ENCODE peak calls at places on chromosome 16, in seven cellular contexts. One of them, this sample, is unnamed.

GRCh38 chr16:25690563-25691143 is 1.1 kb upstream of the HS3ST4 start:
- DNase-seq in mesenchymal stem cell: no peak
- DNase-seq in mesendoderm: peak; percentile 32
- DNase-seq in IMR-90: no peak
- DNase-seq in H9: no peak
- DNase-seq in neuronal stem cell: no peak
- DNase-seq in trophoblast cell: no peak
- DNase-seq in this sample: no peak

GRCh38 chr16:2364638-2365210 is 24.2 kb upstream of the ABCA3 start:
- DNase-seq in IMR-90: no peak
- DNase-seq in neuronal stem cell: no peak
- DNase-seq in trophoblast cell: peak; percentile 57
- DNase-seq in mesendoderm: peak; percentile 30
- DNase-seq in mesenchymal stem cell: no peak
- DNase-seq in H9: no peak
- DNase-seq in this sample: no peak

GRCh38 chr16:22383827-22384226 is 9.4 kb upstream of the CDR2 start:
- DNase-seq in neuronal stem cell: no peak
- DNase-seq in mesenchymal stem cell: no peak
- DNase-seq in trophoblast cell: no peak
- DNase-seq in H9: no peak
- DNase-seq in IMR-90: no peak
- DNase-seq in mesendoderm: no peak
- DNase-seq in this sample: no peak

GRCh38 chr16:55530316-55530856 is 21.5 kb downstream of the LPCAT2 start:
- DNase-seq in mesenchymal stem cell: no peak
- DNase-seq in neuronal stem cell: no peak
- DNase-seq in H9: no peak
- DNase-seq in trophoblast cell: peak; percentile 85
- DNase-seq in IMR-90: no peak
- DNase-seq in mesendoderm: no peak
- DNase-seq in this sample: no peak

GRCh38 chr16:89581861-89582563 is 6.5 kb downstream of the CPNE7 start:
- DNase-seq in IMR-90: peak; percentile 79
- DNase-seq in neuronal stem cell: no peak
- DNase-seq in mesenchymal stem cell: peak; percentile 62
- DNase-seq in H9: no peak
- DNase-seq in trophoblast cell: no peak
- DNase-seq in mesendoderm: no peak
- DNase-seq in this sample: no peak

GRCh38 chr16:85010931-85011845 is at the start of gene ZDHHC7:
- DNase-seq in IMR-90: peak; percentile 84
- DNase-seq in H9: peak; percentile 84
- DNase-seq in trophoblast cell: peak; percentile 91
- DNase-seq in neuronal stem cell: peak; percentile 73
- DNase-seq in mesenchymal stem cell: peak; percentile 89
- DNase-seq in mesendoderm: peak; percentile 87
- DNase-seq in this sample: peak; percentile 46

GRCh38 chr16:78122774-78123315 is 23.4 kb downstream of the WWOX start:
- DNase-seq in mesendoderm: peak; percentile 59
- DNase-seq in trophoblast cell: peak; percentile 85
- DNase-seq in IMR-90: peak; percentile 53
- DNase-seq in mesenchymal stem cell: peak; percentile 78
- DNase-seq in neuronal stem cell: peak; percentile 29
- DNase-seq in H9: no peak
- DNase-seq in this sample: no peak

GRCh38 chr16:85767569-85767968 is 16.7 kb upstream of the C16orf74 start:
- DNase-seq in mesenchymal stem cell: peak; percentile 90
- DNase-seq in H9: no peak
- DNase-seq in neuronal stem cell: no peak
- DNase-seq in trophoblast cell: peak; percentile 58
- DNase-seq in mesendoderm: peak; percentile 80
- DNase-seq in IMR-90: peak; percentile 88
- DNase-seq in this sample: no peak

GRCh38 chr16:88941051-88941932 is 35.7 kb downstream of the CBFA2T3 start:
- DNase-seq in IMR-90: no peak
- DNase-seq in trophoblast cell: no peak
- DNase-seq in H9: no peak
- DNase-seq in mesenchymal stem cell: no peak
- DNase-seq in neuronal stem cell: no peak
- DNase-seq in mesendoderm: no peak
- DNase-seq in this sample: no peak

GRCh38 chr16:88522276-88522949 is 47.8 kb upstream of the ZC3H18 start:
- DNase-seq in neuronal stem cell: no peak
- DNase-seq in H9: no peak
- DNase-seq in mesendoderm: no peak
- DNase-seq in IMR-90: no peak
- DNase-seq in mesenchymal stem cell: no peak
- DNase-seq in trophoblast cell: no peak
- DNase-seq in this sample: no peak

GRCh38 chr16:2924901-2925820 is 13.4 kb downstream of the FLYWCH1 start:
- DNase-seq in mesenchymal stem cell: no peak
- DNase-seq in mesendoderm: peak; percentile 71
- DNase-seq in neuronal stem cell: peak; percentile 36
- DNase-seq in IMR-90: peak; percentile 33
- DNase-seq in trophoblast cell: no peak
- DNase-seq in H9: peak; percentile 86
- DNase-seq in this sample: no peak

GRCh38 chr16:19757762-19758595 is 39.9 kb downstream of the IQCK start:
- DNase-seq in trophoblast cell: no peak
- DNase-seq in mesendoderm: no peak
- DNase-seq in H9: no peak
- DNase-seq in mesenchymal stem cell: no peak
- DNase-seq in IMR-90: peak; percentile 40
- DNase-seq in neuronal stem cell: no peak
- DNase-seq in this sample: no peak

GRCh38 chr16:81752225-81752875 is 26.7 kb upstream of the PLCG2 start:
- DNase-seq in mesendoderm: peak; percentile 49
- DNase-seq in H9: no peak
- DNase-seq in IMR-90: no peak
- DNase-seq in mesenchymal stem cell: no peak
- DNase-seq in neuronal stem cell: no peak
- DNase-seq in trophoblast cell: peak; percentile 12
- DNase-seq in this sample: no peak

GRCh38 chr16:53433509-53433908 is 762 bp upstream of the RBL2 start:
- DNase-seq in mesendoderm: peak; percentile 73
- DNase-seq in mesenchymal stem cell: no peak
- DNase-seq in H9: no peak
- DNase-seq in trophoblast cell: peak; percentile 96
- DNase-seq in IMR-90: no peak
- DNase-seq in neuronal stem cell: no peak
- DNase-seq in this sample: no peak

GRCh38 chr16:53428681-53429080 is 5.6 kb upstream of the RBL2 start:
- DNase-seq in mesenchymal stem cell: no peak
- DNase-seq in IMR-90: no peak
- DNase-seq in mesendoderm: no peak
- DNase-seq in trophoblast cell: peak; percentile 85
- DNase-seq in H9: no peak
- DNase-seq in neuronal stem cell: no peak
- DNase-seq in this sample: no peak

GRCh38 chr16:53433930-53434435 is 288 bp upstream of the RBL2 start:
- DNase-seq in mesenchymal stem cell: peak; percentile 80
- DNase-seq in neuronal stem cell: no peak
- DNase-seq in IMR-90: peak; percentile 75
- DNase-seq in mesendoderm: peak; percentile 90
- DNase-seq in H9: no peak
- DNase-seq in trophoblast cell: no peak
- DNase-seq in this sample: no peak

GRCh38 chr16:53429221-53429943 is 4.9 kb upstream of the RBL2 start:
- DNase-seq in mesenchymal stem cell: peak; percentile 79
- DNase-seq in IMR-90: peak; percentile 79
- DNase-seq in H9: no peak
- DNase-seq in mesendoderm: no peak
- DNase-seq in neuronal stem cell: no peak
- DNase-seq in trophoblast cell: peak; percentile 92
- DNase-seq in this sample: no peak

DNA sequence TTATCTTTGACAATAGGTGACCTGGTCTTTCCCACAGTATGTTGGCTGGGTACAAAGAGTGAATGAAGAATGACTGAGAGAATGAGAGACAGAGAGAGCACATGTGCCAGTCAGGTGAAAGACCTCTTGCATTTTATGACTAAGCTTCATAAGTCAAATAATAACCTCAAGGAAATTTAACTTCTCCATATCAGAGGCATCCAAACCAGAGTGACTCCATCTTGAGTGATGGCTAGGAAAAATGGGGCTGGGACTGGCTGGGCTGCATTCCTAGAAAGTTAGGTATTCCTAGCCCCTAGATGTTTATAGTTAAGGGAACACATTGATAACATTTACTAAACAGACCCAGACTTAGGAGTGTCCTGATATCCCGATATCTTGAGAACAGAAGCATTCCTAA is 3.9 kb upstream of the RBL2 start:
- DNase-seq in neuronal stem cell: no peak
- DNase-seq in H9: no peak
- DNase-seq in mesenchymal stem cell: no peak
- DNase-seq in trophoblast cell: peak; percentile 92
- DNase-seq in mesendoderm: no peak
- DNase-seq in IMR-90: no peak
- DNase-seq in this sample: no peak
- H4K8ac ChIP-seq in neuronal stem cell: no peak overlapping the region
- H4K8ac ChIP-seq in H9: no peak overlapping the region
- H4K8ac ChIP-seq in mesenchymal stem cell: no peak overlapping the region
- H4K8ac ChIP-seq in trophoblast cell: no peak overlapping the region
- H4K8ac ChIP-seq in mesendoderm: no peak overlapping the region
- H4K8ac ChIP-seq in IMR-90: no peak overlapping the region
- H4K8ac ChIP-seq in this sample: no peak overlapping the region

GRCh38 chr16:69085032-69085695 is 20.3 kb upstream of the HAS3 start:
- DNase-seq in mesenchymal stem cell: no peak
- DNase-seq in trophoblast cell: peak; percentile 76
- DNase-seq in mesendoderm: no peak
- DNase-seq in IMR-90: no peak
- DNase-seq in neuronal stem cell: no peak
- DNase-seq in H9: no peak
- DNase-seq in this sample: no peak

GRCh38 chr16:69087161-69087581 is 18.3 kb upstream of the HAS3 start:
- DNase-seq in mesenchymal stem cell: no peak
- DNase-seq in mesendoderm: no peak
- DNase-seq in IMR-90: no peak
- DNase-seq in trophoblast cell: no peak
- DNase-seq in neuronal stem cell: no peak
- DNase-seq in H9: no peak
- DNase-seq in this sample: no peak

GRCh38 chr16:69083306-69083941 is 22.0 kb upstream of the HAS3 start:
- DNase-seq in IMR-90: no peak
- DNase-seq in H9: peak; percentile 60
- DNase-seq in mesendoderm: peak; percentile 49
- DNase-seq in trophoblast cell: peak; percentile 72
- DNase-seq in neuronal stem cell: no peak
- DNase-seq in mesenchymal stem cell: no peak
- DNase-seq in this sample: no peak

GRCh38 chr16:69088684-69089083 is 16.8 kb upstream of the HAS3 start:
- DNase-seq in neuronal stem cell: no peak
- DNase-seq in mesendoderm: no peak
- DNase-seq in mesenchymal stem cell: no peak
- DNase-seq in IMR-90: no peak
- DNase-seq in H9: no peak
- DNase-seq in trophoblast cell: no peak
- DNase-seq in this sample: no peak

DNA sequence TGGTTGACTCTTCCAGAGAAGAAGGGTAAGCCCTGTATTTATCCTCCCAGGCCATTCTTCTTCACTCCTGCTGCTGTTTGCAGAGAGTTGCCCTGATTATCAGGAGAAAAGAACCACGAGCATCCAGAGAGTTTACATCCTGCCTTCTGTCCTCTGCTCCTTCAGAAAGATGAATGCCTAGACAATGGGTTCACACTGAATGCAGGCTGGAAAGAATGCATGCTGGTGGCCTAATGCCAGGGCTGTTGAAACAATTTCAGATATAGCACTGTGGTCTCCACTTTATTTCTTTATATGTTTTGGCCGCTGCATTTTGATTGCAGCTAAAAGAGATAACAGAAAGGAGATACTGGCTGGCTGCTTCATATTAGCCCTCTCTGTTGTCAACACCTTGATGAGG is 21.2 kb upstream of the HAS3 start:
- DNase-seq in H9: no peak
- DNase-seq in trophoblast cell: peak; percentile 84
- DNase-seq in IMR-90: peak; percentile 53
- DNase-seq in mesenchymal stem cell: no peak
- DNase-seq in mesendoderm: no peak
- DNase-seq in neuronal stem cell: no peak
- DNase-seq in this sample: no peak
- H4K8ac ChIP-seq in H9: no peak overlapping the region
- H4K8ac ChIP-seq in trophoblast cell: no peak overlapping the region
- H4K8ac ChIP-seq in IMR-90: no peak overlapping the region
- H4K8ac ChIP-seq in mesenchymal stem cell: no peak overlapping the region
- H4K8ac ChIP-seq in mesendoderm: no peak overlapping the region
- H4K8ac ChIP-seq in neuronal stem cell: no peak overlapping the region
- H4K8ac ChIP-seq in this sample: no peak overlapping the region

DNA sequence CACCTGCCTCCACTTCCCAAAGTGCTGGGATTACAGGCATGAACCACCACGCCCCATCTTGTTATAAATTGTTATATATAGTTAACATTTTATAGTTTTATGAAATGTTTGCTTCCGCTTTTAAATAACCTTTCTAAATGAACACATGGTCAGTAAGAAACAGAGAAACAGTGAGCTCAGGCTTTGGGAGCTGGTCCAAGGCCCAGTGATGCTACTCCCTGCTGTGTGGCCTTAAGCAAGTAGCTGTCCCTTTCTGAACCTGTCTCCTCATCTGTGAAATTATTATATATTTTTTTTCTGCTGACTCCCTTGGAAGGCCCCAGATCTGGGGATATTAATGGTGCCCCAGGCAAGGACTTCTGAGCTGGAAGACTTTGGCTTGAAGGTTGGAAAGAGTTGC is 19.0 kb downstream of the CPNE2 start:
- DNase-seq in H9: no peak
- DNase-seq in mesenchymal stem cell: no peak
- DNase-seq in mesendoderm: no peak
- DNase-seq in neuronal stem cell: no peak
- DNase-seq in IMR-90: no peak
- DNase-seq in trophoblast cell: no peak
- DNase-seq in this sample: no peak
- H4K8ac ChIP-seq in H9: no peak overlapping the region
- H4K8ac ChIP-seq in mesenchymal stem cell: no peak overlapping the region
- H4K8ac ChIP-seq in mesendoderm: no peak overlapping the region
- H4K8ac ChIP-seq in neuronal stem cell: no peak overlapping the region
- H4K8ac ChIP-seq in IMR-90: no peak overlapping the region
- H4K8ac ChIP-seq in trophoblast cell: no peak overlapping the region
- H4K8ac ChIP-seq in this sample: no peak overlapping the region

DNA sequence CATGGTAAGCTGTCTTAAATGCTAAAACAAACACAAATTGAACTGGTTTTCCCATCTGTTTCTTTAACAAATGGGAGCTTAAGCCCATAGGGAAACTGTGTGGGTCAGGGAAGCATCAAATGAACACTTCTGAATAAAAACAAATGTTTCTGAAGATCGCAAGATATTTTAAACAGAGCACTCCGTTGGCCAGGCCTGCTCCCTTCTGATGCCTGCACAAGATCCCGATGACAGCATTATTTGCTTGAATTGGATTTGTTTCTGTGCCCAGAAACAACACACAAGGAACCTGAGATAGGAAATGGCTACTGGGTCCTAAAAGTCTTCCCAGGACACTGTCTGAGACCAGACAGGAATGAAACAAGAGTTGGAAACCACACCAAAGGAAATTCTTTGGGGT is 425.8 kb upstream of the ZFHX3 start:
- DNase-seq in IMR-90: no peak
- DNase-seq in mesenchymal stem cell: no peak
- DNase-seq in H9: no peak
- DNase-seq in neuronal stem cell: no peak
- DNase-seq in mesendoderm: no peak
- DNase-seq in trophoblast cell: no peak
- DNase-seq in this sample: no peak
- H4K8ac ChIP-seq in IMR-90: no peak overlapping the region
- H4K8ac ChIP-seq in mesenchymal stem cell: no peak overlapping the region
- H4K8ac ChIP-seq in H9: no peak overlapping the region
- H4K8ac ChIP-seq in neuronal stem cell: no peak overlapping the region
- H4K8ac ChIP-seq in mesendoderm: no peak overlapping the region
- H4K8ac ChIP-seq in trophoblast cell: no peak overlapping the region
- H4K8ac ChIP-seq in this sample: no peak overlapping the region